ENCODE peak calls at places on chromosomes 1 and 21, in five cellular contexts. D, K, G, U and B are unnamed samples. For H3K9me3, the result is how much of the 10 kb centered on the place peaks cover.

GRCh38 chr21:45982256-45982757 is 737 bp downstream of the COL6A1 start:
- DNase-seq in K (peak), U (no peak), G (peak), D (no peak), B (peak)

GRCh38 chr21:44074315-44074958 is 32.8 kb upstream of the PWP2 start:
- DNase-seq in K (no peak), U (no peak), D (no peak), G (no peak), B (no peak)

GRCh38 chr1:164914208-164914607 is 355.2 kb downstream of the PBX1 start:
- DNase-seq in D (no peak), K (no peak), U (peak), G (no peak), B (no peak)

GRCh38 chr1:15245593-15246325 is 1.3 kb upstream of the FHAD1 start:
- DNase-seq in D (no peak), U (peak), K (no peak), G (no peak), B (no peak)

GRCh38 chr1:231272880-231273279 is 31.9 kb downstream of the GNPAT start:
- DNase-seq in G (no peak), K (no peak), U (peak), D (no peak), B (no peak)

GRCh38 chr1:183226963-183227362 is 40.9 kb downstream of the LAMC2 start:
- DNase-seq in K (no peak), G (no peak), U (no peak), D (no peak), B (no peak)

GRCh38 chr1:29465755-29466154 is 229.4 kb downstream of the PTPRU start:
- DNase-seq in K (no peak), G (no peak), U (peak), D (no peak), B (no peak)

GRCh38 chr1:201022824-201023516 is 544 bp downstream of the KIF21B start:
- DNase-seq in D (no peak), U (no peak), G (peak), K (no peak), B (peak)

GRCh38 chr1:19747741-19748140 is 52.0 kb downstream of the TMCO4 start:
- DNase-seq in K (no peak), D (no peak), G (no peak), U (no peak), B (no peak)

GRCh38 chr1:32878637-32879041 is 7.7 kb upstream of the HPCA start:
- DNase-seq in G (no peak), U (no peak), D (no peak), K (no peak), B (peak)

GRCh38 chr1:228082260-228082974 is at the start of gene ARF1:
- DNase-seq in K (peak), D (peak), U (peak), G (peak), B (peak)

GRCh38 chr1:88698140-88698539 is 14.1 kb downstream of the PKN2 start:
- DNase-seq in D (no peak), U (peak), K (no peak), G (no peak), B (no peak)

GRCh38 chr1:20837554-20838192 is 50.6 kb upstream of the HP1BP3 start:
- DNase-seq in U (no peak), G (no peak), K (no peak), D (no peak), B (no peak)

DNA sequence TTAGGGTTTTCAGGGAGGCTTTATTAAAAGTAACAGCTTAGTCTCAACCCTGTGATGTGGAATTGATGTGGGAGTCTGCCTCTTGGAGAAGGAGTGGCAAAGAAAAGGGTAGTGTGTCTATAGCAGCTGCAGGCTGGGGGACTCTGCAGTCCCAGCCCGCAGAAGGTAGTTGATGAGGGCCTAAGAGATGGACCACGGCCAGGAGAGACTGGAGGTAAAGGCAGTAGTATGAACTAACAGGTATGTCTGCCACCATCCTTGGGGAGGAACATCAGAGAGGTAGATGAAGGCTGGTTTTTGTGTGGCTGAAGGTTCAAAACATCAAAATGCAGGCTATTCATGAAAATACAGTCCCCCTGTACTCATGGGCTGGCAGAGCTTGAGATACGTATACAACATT is 112.1 kb downstream of the KCTD3 start:
- DNase-seq in D (no peak), U (no peak), K (no peak), G (no peak), B (no peak)
- H3K9me3 ChIP-seq in D (under half), U (under half), K (under half), G (under half), B (under half)

DNA sequence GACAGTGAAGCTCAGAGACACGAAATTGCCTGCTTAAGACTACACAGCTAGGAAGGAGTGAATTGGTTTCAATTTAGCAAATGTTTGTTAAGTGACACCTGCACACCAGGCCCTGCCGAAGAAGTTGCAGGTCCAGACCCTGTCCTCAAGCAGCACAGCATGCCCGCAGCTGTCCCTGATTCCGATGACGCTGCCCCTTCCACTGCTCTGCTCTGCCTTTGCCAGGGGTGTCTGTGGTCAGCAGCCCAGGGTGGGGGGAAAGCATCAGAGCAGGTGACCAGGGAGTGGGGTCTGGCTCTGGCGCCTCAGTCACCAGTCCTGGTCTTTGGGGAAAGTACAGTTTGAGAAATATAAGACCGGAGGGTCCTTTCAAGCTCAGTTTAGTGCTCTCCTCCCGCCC is 40.0 kb upstream of the FOXO6 start:
- DNase-seq in U (no peak), K (peak), D (no peak), G (peak), B (no peak)
- TF ChIP-seq POLR2A in U (no peak), K (no peak), D (no peak), G (no peak), B (no peak)

GRCh38 chr1:4690951-4691675 is 36.7 kb downstream of the AJAP1 start:
- DNase-seq in U (no peak), K (no peak), G (no peak), D (no peak), B (no peak)

GRCh38 chr1:4689941-4690635 is 35.7 kb downstream of the AJAP1 start:
- DNase-seq in D (no peak), U (no peak), K (no peak), G (no peak), B (no peak)

GRCh38 chr1:4687943-4688342 is 33.5 kb downstream of the AJAP1 start:
- DNase-seq in G (no peak), D (no peak), U (no peak), K (no peak), B (no peak)

GRCh38 chr1:4691766-4692405 is 37.5 kb downstream of the AJAP1 start:
- DNase-seq in D (no peak), K (no peak), G (no peak), U (no peak), B (no peak)

DNA sequence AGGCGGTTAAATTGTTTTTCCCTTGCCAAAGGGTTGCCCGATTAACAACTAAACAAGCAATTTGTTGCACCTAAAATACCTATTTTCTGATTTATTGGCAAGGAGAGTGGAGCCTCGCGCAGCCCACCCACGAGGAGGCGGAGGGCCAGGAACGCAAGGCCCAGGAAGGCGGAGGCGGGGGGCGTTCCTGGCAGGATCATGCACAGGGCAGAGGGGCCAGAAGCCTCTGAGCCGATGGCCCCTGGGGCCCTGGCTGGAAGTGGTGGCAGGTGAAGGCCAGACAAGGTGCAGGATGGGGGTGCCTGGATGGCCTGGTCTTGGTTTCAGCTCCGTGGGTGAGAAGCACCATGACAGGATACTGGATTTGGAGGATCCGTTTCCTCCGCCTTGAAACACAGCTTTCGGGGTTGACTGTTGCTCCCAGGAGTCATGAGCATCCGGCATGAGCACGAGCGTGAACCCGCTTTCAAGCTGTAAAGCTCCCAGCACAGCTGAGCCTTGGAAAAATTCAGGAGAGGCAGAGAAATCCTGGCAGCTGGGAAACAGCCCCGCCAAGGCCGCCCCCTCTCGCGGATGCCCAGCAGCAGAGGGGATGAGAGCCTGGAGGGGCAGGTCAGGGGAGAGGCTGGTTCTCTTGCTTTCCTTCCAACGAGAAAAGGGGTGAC is 35.0 kb downstream of the AJAP1 start:
- DNase-seq in G (no peak), U (no peak), D (no peak), K (no peak), B (no peak)
- H3K9me3 ChIP-seq in G (under half), U (half or more), D (under half), K (under half), B (under half)

GRCh38 chr1:230102472-230102871 is 35.4 kb downstream of the GALNT2 start:
- DNase-seq in K (no peak), D (no peak), U (no peak), G (no peak), B (no peak)

GRCh38 chr1:230105245-230105753 is 38.3 kb downstream of the GALNT2 start:
- DNase-seq in U (no peak), D (no peak), G (no peak), K (no peak), B (no peak)

GRCh38 chr1:230105754-230106625 is 39.0 kb downstream of the GALNT2 start:
- DNase-seq in D (peak), G (no peak), K (peak), U (peak), B (no peak)

GRCh38 chr1:230103341-230104173 is 36.5 kb downstream of the GALNT2 start:
- DNase-seq in U (peak), G (no peak), K (no peak), D (no peak), B (no peak)

GRCh38 chr1:230104395-230105244 is 37.6 kb downstream of the GALNT2 start:
- DNase-seq in G (no peak), D (peak), U (peak), K (peak), B (peak)
- TF ChIP-seq POLR2A in G (no peak), D (no peak), U (peak), K (peak), B (no peak)

DNA sequence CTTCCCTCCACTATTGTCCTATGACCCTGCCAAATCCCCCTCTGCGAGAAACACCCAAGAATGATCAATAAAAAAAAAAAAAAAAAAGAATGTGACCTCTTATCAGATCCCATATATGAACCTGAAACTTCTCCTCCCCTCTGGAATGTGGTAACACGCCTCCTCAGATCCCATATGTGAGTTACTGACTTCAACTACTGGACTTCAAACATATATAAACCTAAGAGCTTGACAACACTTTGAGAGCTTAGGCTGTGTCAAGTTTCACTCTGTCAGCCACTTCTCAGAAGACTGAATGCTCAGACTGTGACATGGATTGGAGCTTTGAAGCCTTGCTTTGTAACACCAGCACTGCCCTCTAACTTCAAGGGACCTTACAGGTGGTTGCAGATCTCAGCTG is 148.4 kb downstream of the COP1 start:
- DNase-seq in D (no peak), G (no peak), K (no peak), U (peak), B (no peak)
- H3K9me3 ChIP-seq in D (under half), G (under half), K (under half), U (under half), B (under half)

GRCh38 chr1:226737819-226738420 is 1.2 kb downstream of the ITPKB start:
- DNase-seq in D (peak), U (peak), K (peak), G (peak), B (peak)
- TF ChIP-seq POLR2A in D (peak), U (no peak), K (no peak), G (no peak), B (no peak)

DNA sequence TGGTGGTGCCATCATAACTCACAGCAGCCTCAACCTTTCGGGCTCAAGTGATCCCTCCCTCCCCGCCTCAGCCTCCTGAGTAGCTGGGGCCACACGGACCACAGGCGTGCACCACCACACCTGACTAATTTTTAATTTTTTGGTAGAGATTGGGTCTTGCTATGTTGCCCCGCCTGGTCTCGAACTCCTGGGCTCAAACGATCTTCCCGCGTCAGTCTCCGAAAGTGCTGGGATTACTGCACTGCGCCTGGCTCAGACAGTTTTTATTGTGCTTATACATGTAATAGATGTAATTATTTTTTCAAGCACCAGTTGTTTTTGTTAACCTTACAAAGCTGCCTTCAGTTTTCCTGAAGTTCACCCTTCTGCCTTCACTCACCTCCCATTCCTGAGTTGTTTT is 38.0 kb upstream of the HMGN1 start:
- DNase-seq in G (no peak), K (no peak), U (no peak), D (no peak), B (no peak)
- H3K9me3 ChIP-seq in G (under half), K (under half), U (under half), D (under half), B (under half)